ENCODE peak calls at places on chromosomes 13 and 19, in six cellular contexts. H is tibial nerve, K is PC-9, J is H9, V is hepatocyte, Y is gastrocnemius medialis. Q is an unnamed sample.

GRCh38 chr19:49056101-49056901 is 1.2 kb downstream of the CGB7 start:
- DNase-seq in J (peak), V (peak), K (peak), H (peak), Y (no peak), Q (peak)

GRCh38 chr19:15288146-15288963 is 44.0 kb downstream of the BRD4 start:
- DNase-seq in J (no peak), H (peak), Y (no peak), V (no peak), K (no peak), Q (no peak)

GRCh38 chr13:26183416-26183815 is 38.7 kb downstream of the RNF6 start:
- DNase-seq in J (no peak), H (no peak), V (no peak), K (no peak), Y (no peak), Q (no peak)

GRCh38 chr13:45108716-45109706 is 11.3 kb upstream of the GTF2F2 start:
- DNase-seq in H (no peak), V (peak), K (no peak), Y (no peak), J (peak), Q (no peak)

GRCh38 chr19:49758292-49758691 is 4.8 kb downstream of the TSKS start:
- DNase-seq in J (no peak), Y (no peak), K (no peak), V (no peak), H (no peak), Q (no peak)

GRCh38 chr19:5990289-5990797 is 12.4 kb upstream of the RANBP3 start:
- DNase-seq in K (no peak), J (peak), V (no peak), H (no peak), Y (no peak), Q (no peak)

GRCh38 chr19:10988921-10989320 is 28.1 kb downstream of the SMARCA4 start:
- DNase-seq in K (no peak), J (no peak), Y (no peak), V (no peak), H (no peak), Q (no peak)

GRCh38 chr19:37942516-37942902 is 35.5 kb downstream of the SIPA1L3 start:
- DNase-seq in V (no peak), Y (no peak), K (no peak), J (no peak), H (no peak), Q (no peak)

GRCh38 chr13:30307194-30307965 is at the start of gene KATNAL1:
- DNase-seq in J (peak), K (peak), V (peak), H (peak), Y (peak), Q (peak)

GRCh38 chr13:112213467-112214245 is 146.7 kb downstream of the SOX1 start:
- DNase-seq in Y (no peak), V (peak), J (no peak), K (no peak), H (no peak), Q (no peak)

GRCh38 chr19:41997121-41997850 is 3.3 kb upstream of the ATP1A3 start:
- DNase-seq in H (no peak), Y (no peak), K (peak), V (peak), J (peak), Q (peak)

GRCh38 chr19:48796468-48797083 is 14.3 kb downstream of the BCAT2 start:
- DNase-seq in J (no peak), H (no peak), K (no peak), Y (no peak), V (no peak), Q (no peak)

GRCh38 chr19:5767949-5768348 is 16.6 kb downstream of the PRR22 start:
- DNase-seq in Y (no peak), V (no peak), J (no peak), K (no peak), H (no peak), Q (no peak)

GRCh38 chr19:38070573-38070972 is 153.4 kb downstream of the DPF1 start:
- DNase-seq in Y (no peak), H (no peak), J (no peak), K (peak), V (no peak), Q (no peak)

GRCh38 chr13:42355118-42355840 is 83.3 kb downstream of the AKAP11 start:
- DNase-seq in J (no peak), K (no peak), Y (no peak), H (no peak), V (no peak), Q (no peak)

GRCh38 chr13:80117515-80117914 is 223.4 kb downstream of the SPRY2 start:
- DNase-seq in V (no peak), H (no peak), Y (no peak), K (no peak), J (no peak), Q (no peak)

GRCh38 chr13:113975416-113975815 is 1.5 kb upstream of the C13orf46 start:
- DNase-seq in V (no peak), K (no peak), J (no peak), H (no peak), Y (no peak), Q (no peak)

GRCh38 chr13:61286148-61286745 is 129.4 kb downstream of the PCDH20 start:
- DNase-seq in H (no peak), V (peak), Y (no peak), K (peak), J (peak), Q (no peak)

GRCh38 chr13:114235697-114236096 is 1.0 kb downstream of the CDC16 start:
- DNase-seq in H (no peak), V (no peak), Y (no peak), J (no peak), K (no peak), Q (no peak)

GRCh38 chr13:50227356-50227755 is 212.1 kb downstream of the KCNRG start:
- DNase-seq in J (no peak), H (no peak), Y (no peak), V (no peak), K (no peak), Q (no peak)

GRCh38 chr19:16518483-16519229 is 22.5 kb downstream of the C19orf44 start:
- DNase-seq in H (no peak), K (no peak), Y (no peak), J (no peak), V (no peak), Q (no peak)
- TF ChIP-seq CTCF in H (no peak), K (no peak), Y (no peak), J (peak), V (no peak), Q (peak)

DNA sequence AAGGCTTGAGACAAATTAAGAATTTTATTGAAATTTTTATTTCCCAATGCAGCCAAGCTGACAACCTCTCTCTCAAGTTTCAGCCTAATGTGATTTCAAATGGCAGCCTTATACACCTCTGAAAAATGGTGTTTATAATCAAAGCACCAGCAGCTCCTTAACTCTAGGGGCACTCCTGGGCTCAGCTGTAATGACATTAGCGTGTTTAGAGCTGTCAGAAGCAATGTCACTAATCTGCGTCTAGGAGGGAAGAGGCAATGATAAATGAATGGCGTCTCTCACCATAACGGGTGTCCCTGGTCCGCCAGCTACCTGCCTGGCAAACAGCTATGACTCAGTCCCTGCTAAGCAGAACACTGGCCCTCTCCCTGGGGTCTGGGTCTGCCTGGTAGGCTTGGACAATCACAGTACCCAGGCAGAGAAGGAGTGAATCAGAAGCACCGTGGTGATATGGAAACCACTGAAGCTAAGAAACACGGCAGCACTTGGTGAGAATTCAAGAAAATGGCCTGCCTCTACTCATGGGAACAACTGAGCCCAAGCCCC is 131.8 kb upstream of the VSTM2B start:
- DNase-seq in K (no peak), Y (no peak), V (no peak), J (no peak), H (no peak), Q (no peak)
- TF ChIP-seq CTCF in K (no peak), Y (no peak), V (no peak), J (peak), H (no peak), Q (peak)

DNA sequence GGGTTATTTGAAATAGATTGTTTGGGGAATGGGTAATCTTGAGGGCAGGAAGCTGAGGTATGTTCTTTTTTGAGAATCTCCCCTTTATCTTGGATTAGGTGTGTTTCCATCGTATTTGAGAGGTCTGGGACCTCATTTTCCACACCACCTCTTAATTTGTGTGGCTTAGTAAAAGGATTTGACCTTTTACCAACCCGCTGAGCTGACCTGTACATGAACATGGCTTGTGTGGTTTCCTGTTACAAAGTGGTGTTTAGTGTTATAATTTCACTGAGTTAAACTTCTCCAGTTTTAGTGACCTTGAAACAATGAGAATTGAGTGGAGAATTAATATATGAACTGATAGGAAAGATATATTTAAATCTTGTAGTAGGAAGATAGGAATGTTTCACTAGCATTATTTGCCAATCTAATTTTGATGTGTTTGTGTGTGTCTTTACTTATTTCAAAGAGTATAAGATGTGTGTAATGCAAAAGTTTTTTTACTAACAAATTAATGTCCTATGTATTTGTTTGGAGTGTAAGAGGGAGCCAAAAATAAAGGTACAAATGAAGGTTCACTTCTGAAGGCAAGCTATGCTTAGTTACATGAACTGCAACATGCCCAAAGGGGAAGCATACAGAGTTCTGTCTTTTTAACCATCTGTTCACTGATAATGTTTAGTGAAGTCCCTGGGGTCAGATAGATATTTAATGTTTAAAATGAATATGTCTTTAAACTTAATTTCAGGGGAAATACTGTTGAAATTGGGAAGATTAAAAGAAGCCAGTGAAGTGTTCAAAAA is 17.1 kb downstream of the NAA16 start:
- DNase-seq in Y (no peak), V (no peak), J (no peak), H (no peak), K (no peak), Q (no peak)
- TF ChIP-seq CTCF in Y (no peak), V (no peak), J (no peak), H (no peak), K (no peak), Q (no peak)

GRCh38 chr19:29086646-29087045 is 126.3 kb downstream of the UQCRFS1 start:
- DNase-seq in Y (no peak), J (no peak), H (no peak), K (no peak), V (no peak), Q (no peak)

GRCh38 chr19:29086182-29086581 is 126.8 kb downstream of the UQCRFS1 start:
- DNase-seq in K (no peak), V (peak), J (no peak), H (no peak), Y (no peak), Q (no peak)

GRCh38 chr19:29085630-29086029 is 127.3 kb downstream of the UQCRFS1 start:
- DNase-seq in Y (no peak), J (no peak), V (no peak), K (no peak), H (no peak), Q (no peak)

GRCh38 chr19:29083863-29084262 is 129.1 kb downstream of the UQCRFS1 start:
- DNase-seq in K (no peak), Y (no peak), V (no peak), H (no peak), J (no peak), Q (no peak)

DNA sequence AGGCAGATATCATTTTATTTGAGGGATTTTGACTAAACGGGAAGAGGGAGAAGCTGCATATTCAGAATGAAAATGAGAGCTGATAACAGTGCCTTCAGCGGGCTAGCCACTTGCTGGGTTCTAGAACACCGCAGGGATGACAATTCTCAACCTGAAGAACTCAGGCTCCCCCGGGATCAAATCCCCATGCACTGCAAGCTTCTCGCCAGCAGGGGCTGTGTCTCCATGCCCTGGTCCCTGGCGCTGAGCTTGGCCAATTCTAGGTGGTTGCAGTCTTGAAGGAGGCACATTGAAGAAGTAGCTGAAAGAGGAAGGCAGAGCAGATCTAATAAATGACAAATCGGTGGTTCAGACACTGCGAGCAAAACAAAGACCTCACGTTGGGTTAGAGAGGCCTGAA is 128.7 kb downstream of the UQCRFS1 start:
- DNase-seq in J (peak), H (no peak), V (peak), Y (no peak), K (no peak), Q (peak)
- TF ChIP-seq CTCF in J (peak), H (no peak), V (peak), Y (no peak), K (peak), Q (peak)

GRCh38 chr13:36369268-36370107 is 23.3 kb upstream of the SPART start:
- DNase-seq in K (no peak), H (no peak), V (no peak), Y (no peak), J (no peak), Q (no peak)
- TF ChIP-seq CTCF in K (no peak), H (no peak), V (no peak), Y (no peak), J (no peak), Q (no peak)

GRCh38 chr19:1177322-1178114 is 3.5 kb upstream of the SBNO2 start:
- DNase-seq in V (peak), H (no peak), J (no peak), K (peak), Y (no peak), Q (no peak)
- TF ChIP-seq CTCF in V (no peak), H (no peak), J (no peak), K (no peak), Y (no peak), Q (no peak)

GRCh38 chr19:19134687-19135158 is 3.6 kb downstream of the TMEM161A start:
- DNase-seq in V (peak), K (no peak), Y (no peak), J (peak), H (no peak), Q (peak)

GRCh38 chr19:19139876-19140229 is 1.6 kb upstream of the TMEM161A start:
- DNase-seq in Y (no peak), V (no peak), K (no peak), H (no peak), J (no peak), Q (no peak)

GRCh38 chr19:19138110-19138981 is at the start of gene TMEM161A:
- DNase-seq in Y (peak), V (peak), K (peak), J (peak), H (peak), Q (peak)

GRCh38 chr19:19140476-19140875 is 2.2 kb upstream of the TMEM161A start:
- DNase-seq in H (no peak), Y (no peak), J (peak), V (no peak), K (no peak), Q (no peak)

DNA sequence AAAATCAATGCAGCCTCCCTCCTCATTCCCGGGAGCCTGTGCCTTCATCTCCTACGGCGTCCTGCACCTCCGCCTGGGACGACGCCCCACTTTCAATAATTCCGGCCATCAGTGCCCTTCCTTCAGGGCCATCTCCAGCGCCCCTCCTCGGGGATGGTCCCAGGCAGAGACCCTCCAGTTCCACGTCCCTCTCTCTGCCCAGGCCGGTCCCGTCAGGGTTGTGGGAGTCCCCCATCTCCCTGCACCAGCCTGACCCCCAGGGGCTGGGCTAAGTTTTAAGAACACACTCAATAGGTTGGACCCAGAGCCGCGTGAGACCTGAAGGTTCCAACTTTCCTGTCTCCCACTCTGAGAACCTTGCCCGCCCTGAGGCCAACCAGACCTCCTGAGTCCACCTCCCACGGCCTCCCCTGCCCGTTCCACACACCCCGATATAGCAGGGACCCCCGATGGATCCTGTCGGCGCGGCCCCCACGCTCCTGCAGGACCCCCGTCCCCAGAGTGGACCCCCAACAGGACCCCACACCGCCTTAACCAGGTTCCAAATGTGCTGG is 645 bp downstream of the TMEM161A start:
- DNase-seq in J (peak), H (no peak), Y (no peak), K (no peak), V (no peak), Q (no peak)
- TF ChIP-seq CTCF in J (no peak), H (no peak), Y (no peak), K (no peak), V (no peak), Q (no peak)

GRCh38 chr19:1377965-1378785 is 5.5 kb upstream of the NDUFS7 start:
- DNase-seq in H (no peak), K (no peak), J (no peak), V (no peak), Y (no peak), Q (no peak)
- TF ChIP-seq CTCF in H (no peak), K (no peak), J (no peak), V (no peak), Y (no peak), Q (peak)

DNA sequence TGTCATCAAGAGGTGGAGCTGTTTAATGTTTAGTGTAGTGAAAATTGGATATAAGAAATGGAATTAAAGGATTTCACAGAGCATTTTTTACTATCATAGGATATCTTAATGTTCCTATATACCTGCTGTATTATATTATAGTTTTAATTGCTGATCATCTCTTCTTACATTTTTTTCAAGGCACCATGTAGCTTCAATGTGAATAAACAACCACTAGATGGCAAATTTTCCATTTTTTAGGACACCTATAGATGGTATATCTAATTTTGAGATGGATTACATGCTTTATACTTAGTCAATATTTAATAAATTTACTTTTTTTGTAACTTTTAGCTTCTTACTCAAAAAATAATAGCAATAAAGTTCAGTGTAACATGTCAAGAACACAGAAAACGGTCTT is 9.0 kb upstream of the ATXN8OS start:
- DNase-seq in Y (no peak), V (peak), H (no peak), J (no peak), K (no peak), Q (no peak)
- TF ChIP-seq CTCF in Y (no peak), V (peak), H (no peak), J (peak), K (peak), Q (peak)

Q was measured in progenitor cell of endocrine pancreas.